ENCODE peak calls at places on chromosomes 2 and 18, in nine cellular contexts. W, C, Q, Z, S, A, H, T and O are unnamed samples.

GRCh38 chr2:142131016-142131714 is at the start of gene LRP1B:
- DNase-seq in W (peak; percentile 19), C (peak; percentile 15), Q (no peak), Z (no peak), S (no peak), A (no peak), H (no peak), T (no peak), O (no peak)

GRCh38 chr2:42562474-42563144 is 5.8 kb upstream of the MTA3 start:
- DNase-seq in W (no peak), C (no peak), Q (no peak), Z (peak; percentile 75), S (no peak), A (no peak), H (no peak), T (no peak), O (no peak)

GRCh38 chr2:10097352-10098148 is 17.3 kb upstream of the CYS1 start:
- DNase-seq in W (no peak), C (peak; percentile 53), Q (peak; percentile 89), Z (peak; percentile 72), S (no peak), A (no peak), H (peak; percentile 58), T (peak; percentile 73), O (peak; percentile 84)

GRCh38 chr18:7117390-7118355 is at the start of gene LAMA1:
- DNase-seq in W (peak; percentile 13), C (peak; percentile 18), Q (peak; percentile 78), Z (no peak), S (no peak), A (no peak), H (no peak), T (no peak), O (no peak)

GRCh38 chr18:55096261-55097026 is 137.2 kb upstream of the CCDC68 start:
- DNase-seq in W (peak; percentile 6), C (peak; percentile 76), Q (no peak), Z (peak; percentile 54), S (peak; percentile 7), A (no peak), H (no peak), T (no peak), O (no peak)

GRCh38 chr2:130917006-130917688 is 80.4 kb downstream of the ARHGEF4 start:
- DNase-seq in W (no peak), C (no peak), Q (no peak), Z (no peak), S (no peak), A (no peak), H (no peak), T (no peak), O (no peak)

GRCh38 chr2:187689372-187689771 is 135.1 kb upstream of the TFPI start:
- DNase-seq in W (peak; percentile 9), C (peak; percentile 52), Q (no peak), Z (peak; percentile 33), S (no peak), A (no peak), H (no peak), T (no peak), O (no peak)

GRCh38 chr2:219060821-219061791 is at the start of gene IHH:
- DNase-seq in W (no peak), C (no peak), Q (no peak), Z (peak; percentile 67), S (no peak), A (no peak), H (no peak), T (no peak), O (no peak)

GRCh38 chr2:158464426-158465281 is 7.9 kb downstream of the PKP4 start:
- DNase-seq in W (no peak), C (peak; percentile 18), Q (no peak), Z (peak; percentile 6), S (no peak), A (no peak), H (peak; percentile 69), T (no peak), O (no peak)

GRCh38 chr2:215435261-215435808 is 533 bp downstream of the FN1 start:
- DNase-seq in W (peak; percentile 44), C (peak; percentile 14), Q (peak; percentile 80), Z (no peak), S (no peak), A (no peak), H (no peak), T (no peak), O (peak; percentile 61)

GRCh38 chr2:151289972-151290335 is 486 bp upstream of the NMI start:
- DNase-seq in W (peak; percentile 36), C (peak; percentile 71), Q (no peak), Z (no peak), S (no peak), A (no peak), H (no peak), T (peak; percentile 78), O (no peak)

GRCh38 chr2:54949431-54949830 is 100.8 kb downstream of the RTN4 start:
- DNase-seq in W (no peak), C (no peak), Q (no peak), Z (no peak), S (no peak), A (no peak), H (no peak), T (no peak), O (no peak)

GRCh38 chr2:32741575-32741974 is 113.7 kb downstream of the TTC27 start:
- DNase-seq in W (no peak), C (peak; percentile 9), Q (no peak), Z (no peak), S (no peak), A (no peak), H (no peak), T (no peak), O (no peak)

GRCh38 chr18:73980289-73980979 is 167.2 kb downstream of the FBXO15 start:
- DNase-seq in W (no peak), C (peak; percentile 51), Q (no peak), Z (peak; percentile 23), S (peak; percentile 5), A (no peak), H (no peak), T (no peak), O (no peak)

GRCh38 chr2:27442981-27443323 is 771 bp downstream of the KRTCAP3 start:
- DNase-seq in W (no peak), C (no peak), Q (no peak), Z (peak; percentile 11), S (no peak), A (no peak), H (no peak), T (no peak), O (no peak)

GRCh38 chr2:144453486-144454158 is 66.3 kb downstream of the ZEB2 start:
- DNase-seq in W (no peak), C (peak; percentile 36), Q (no peak), Z (no peak), S (no peak), A (no peak), H (no peak), T (no peak), O (no peak)